ENCODE peak calls at places on chromosomes 13 and 19, in ten cellular contexts. One of them, this sample, is unnamed.

GRCh38 chr19:33329727-33330126 is 27.4 kb upstream of the CEBPA start:
- DNase-seq in C1 segment of cervical spinal cord: no peak
- DNase-seq in activated T-helper 2 cell treated with anti-CD3 and anti-CD28 coated beads, Interferon-gamma antibody, Interleukin-2, Interleukin-4, amounts not matched to agents 10 μg/mL and 5 μg/mL and 100 μg/mL, durations not matched to agents 14 hours and 24 hours and 36 hours: no peak
- DNase-seq in left lung: no peak
- DNase-seq in globus pallidus: no peak
- DNase-seq in GF-D8: peak
- DNase-seq in activated naive CD4-positive, alpha-beta T cell treated with anti-CD3 and anti-CD28 coated beads, Interleukin-2, amount 50 U/mL, for 72 hours: no peak
- DNase-seq in aorta: no peak
- DNase-seq in HS-5: no peak
- DNase-seq in left ventricle myocardium inferior: no peak
- DNase-seq in this sample: no peak

GRCh38 chr13:33740134-33740538 is 77.8 kb upstream of the RFC3 start:
- DNase-seq in C1 segment of cervical spinal cord: no peak
- DNase-seq in activated T-helper 2 cell treated with anti-CD3 and anti-CD28 coated beads, Interferon-gamma antibody, Interleukin-2, Interleukin-4, amounts not matched to agents 10 μg/mL and 5 μg/mL and 100 μg/mL, durations not matched to agents 14 hours and 24 hours and 36 hours: no peak
- DNase-seq in globus pallidus: no peak
- DNase-seq in HS-5: no peak
- DNase-seq in activated naive CD4-positive, alpha-beta T cell treated with anti-CD3 and anti-CD28 coated beads, Interleukin-2, amount 50 U/mL, for 72 hours: no peak
- DNase-seq in left lung: no peak
- DNase-seq in GF-D8: no peak
- DNase-seq in left ventricle myocardium inferior: no peak
- DNase-seq in aorta: no peak
- DNase-seq in this sample: no peak

GRCh38 chr13:77544365-77544764 is 8.9 kb downstream of the SCEL start:
- DNase-seq in C1 segment of cervical spinal cord: peak
- DNase-seq in left lung: no peak
- DNase-seq in left ventricle myocardium inferior: peak
- DNase-seq in aorta: peak
- DNase-seq in activated T-helper 2 cell treated with anti-CD3 and anti-CD28 coated beads, Interferon-gamma antibody, Interleukin-2, Interleukin-4, amounts not matched to agents 10 μg/mL and 5 μg/mL and 100 μg/mL, durations not matched to agents 14 hours and 24 hours and 36 hours: no peak
- DNase-seq in HS-5: no peak
- DNase-seq in GF-D8: no peak
- DNase-seq in activated naive CD4-positive, alpha-beta T cell treated with anti-CD3 and anti-CD28 coated beads, Interleukin-2, amount 50 U/mL, for 72 hours: no peak
- DNase-seq in globus pallidus: peak
- DNase-seq in this sample: peak

GRCh38 chr13:101942038-101942437 is 459.8 kb downstream of the FGF14 start:
- DNase-seq in GF-D8: no peak
- DNase-seq in left lung: no peak
- DNase-seq in activated T-helper 2 cell treated with anti-CD3 and anti-CD28 coated beads, Interferon-gamma antibody, Interleukin-2, Interleukin-4, amounts not matched to agents 10 μg/mL and 5 μg/mL and 100 μg/mL, durations not matched to agents 14 hours and 24 hours and 36 hours: no peak
- DNase-seq in activated naive CD4-positive, alpha-beta T cell treated with anti-CD3 and anti-CD28 coated beads, Interleukin-2, amount 50 U/mL, for 72 hours: no peak
- DNase-seq in HS-5: peak
- DNase-seq in aorta: no peak
- DNase-seq in globus pallidus: peak
- DNase-seq in left ventricle myocardium inferior: no peak
- DNase-seq in C1 segment of cervical spinal cord: no peak
- DNase-seq in this sample: no peak

GRCh38 chr13:41458187-41458938 is 1.0 kb downstream of the RGCC start:
- DNase-seq in HS-5: no peak
- DNase-seq in globus pallidus: no peak
- DNase-seq in GF-D8: peak
- DNase-seq in aorta: peak
- DNase-seq in activated naive CD4-positive, alpha-beta T cell treated with anti-CD3 and anti-CD28 coated beads, Interleukin-2, amount 50 U/mL, for 72 hours: peak
- DNase-seq in C1 segment of cervical spinal cord: peak
- DNase-seq in left ventricle myocardium inferior: peak
- DNase-seq in activated T-helper 2 cell treated with anti-CD3 and anti-CD28 coated beads, Interferon-gamma antibody, Interleukin-2, Interleukin-4, amounts not matched to agents 10 μg/mL and 5 μg/mL and 100 μg/mL, durations not matched to agents 14 hours and 24 hours and 36 hours: peak
- DNase-seq in left lung: peak
- DNase-seq in this sample: peak

GRCh38 chr19:31905980-31906948 is 439.1 kb upstream of the ZNF507 start:
- DNase-seq in aorta: no peak
- DNase-seq in GF-D8: peak
- DNase-seq in left lung: no peak
- DNase-seq in HS-5: no peak
- DNase-seq in globus pallidus: no peak
- DNase-seq in activated T-helper 2 cell treated with anti-CD3 and anti-CD28 coated beads, Interferon-gamma antibody, Interleukin-2, Interleukin-4, amounts not matched to agents 10 μg/mL and 5 μg/mL and 100 μg/mL, durations not matched to agents 14 hours and 24 hours and 36 hours: no peak
- DNase-seq in C1 segment of cervical spinal cord: no peak
- DNase-seq in activated naive CD4-positive, alpha-beta T cell treated with anti-CD3 and anti-CD28 coated beads, Interleukin-2, amount 50 U/mL, for 72 hours: no peak
- DNase-seq in left ventricle myocardium inferior: peak
- DNase-seq in this sample: no peak

GRCh38 chr13:111853766-111854165 is 213.2 kb upstream of the SOX1 start:
- DNase-seq in C1 segment of cervical spinal cord: no peak
- DNase-seq in activated naive CD4-positive, alpha-beta T cell treated with anti-CD3 and anti-CD28 coated beads, Interleukin-2, amount 50 U/mL, for 72 hours: no peak
- DNase-seq in GF-D8: no peak
- DNase-seq in activated T-helper 2 cell treated with anti-CD3 and anti-CD28 coated beads, Interferon-gamma antibody, Interleukin-2, Interleukin-4, amounts not matched to agents 10 μg/mL and 5 μg/mL and 100 μg/mL, durations not matched to agents 14 hours and 24 hours and 36 hours: no peak
- DNase-seq in HS-5: no peak
- DNase-seq in left ventricle myocardium inferior: no peak
- DNase-seq in left lung: peak
- DNase-seq in aorta: no peak
- DNase-seq in globus pallidus: no peak
- DNase-seq in this sample: no peak

GRCh38 chr13:33876716-33877394 is 58.9 kb downstream of the RFC3 start:
- DNase-seq in C1 segment of cervical spinal cord: no peak
- DNase-seq in globus pallidus: no peak
- DNase-seq in activated naive CD4-positive, alpha-beta T cell treated with anti-CD3 and anti-CD28 coated beads, Interleukin-2, amount 50 U/mL, for 72 hours: no peak
- DNase-seq in HS-5: no peak
- DNase-seq in aorta: no peak
- DNase-seq in activated T-helper 2 cell treated with anti-CD3 and anti-CD28 coated beads, Interferon-gamma antibody, Interleukin-2, Interleukin-4, amounts not matched to agents 10 μg/mL and 5 μg/mL and 100 μg/mL, durations not matched to agents 14 hours and 24 hours and 36 hours: no peak
- DNase-seq in left ventricle myocardium inferior: no peak
- DNase-seq in GF-D8: no peak
- DNase-seq in left lung: no peak
- DNase-seq in this sample: no peak

GRCh38 chr13:31468114-31468902 is 268.5 kb downstream of the B3GLCT start:
- DNase-seq in C1 segment of cervical spinal cord: no peak
- DNase-seq in aorta: no peak
- DNase-seq in left lung: no peak
- DNase-seq in GF-D8: no peak
- DNase-seq in activated naive CD4-positive, alpha-beta T cell treated with anti-CD3 and anti-CD28 coated beads, Interleukin-2, amount 50 U/mL, for 72 hours: no peak
- DNase-seq in HS-5: no peak
- DNase-seq in globus pallidus: no peak
- DNase-seq in left ventricle myocardium inferior: no peak
- DNase-seq in activated T-helper 2 cell treated with anti-CD3 and anti-CD28 coated beads, Interferon-gamma antibody, Interleukin-2, Interleukin-4, amounts not matched to agents 10 μg/mL and 5 μg/mL and 100 μg/mL, durations not matched to agents 14 hours and 24 hours and 36 hours: no peak
- DNase-seq in this sample: no peak

GRCh38 chr13:21749410-21749809 is 78.5 kb downstream of the FGF9 start:
- DNase-seq in left lung: no peak
- DNase-seq in left ventricle myocardium inferior: no peak
- DNase-seq in GF-D8: no peak
- DNase-seq in globus pallidus: no peak
- DNase-seq in activated naive CD4-positive, alpha-beta T cell treated with anti-CD3 and anti-CD28 coated beads, Interleukin-2, amount 50 U/mL, for 72 hours: no peak
- DNase-seq in activated T-helper 2 cell treated with anti-CD3 and anti-CD28 coated beads, Interferon-gamma antibody, Interleukin-2, Interleukin-4, amounts not matched to agents 10 μg/mL and 5 μg/mL and 100 μg/mL, durations not matched to agents 14 hours and 24 hours and 36 hours: no peak
- DNase-seq in C1 segment of cervical spinal cord: no peak
- DNase-seq in HS-5: no peak
- DNase-seq in aorta: no peak
- DNase-seq in this sample: no peak

GRCh38 chr13:107866666-107867623 is 348.4 kb downstream of the LIG4 start:
- DNase-seq in left ventricle myocardium inferior: no peak
- DNase-seq in left lung: peak
- DNase-seq in activated naive CD4-positive, alpha-beta T cell treated with anti-CD3 and anti-CD28 coated beads, Interleukin-2, amount 50 U/mL, for 72 hours: no peak
- DNase-seq in GF-D8: no peak
- DNase-seq in activated T-helper 2 cell treated with anti-CD3 and anti-CD28 coated beads, Interferon-gamma antibody, Interleukin-2, Interleukin-4, amounts not matched to agents 10 μg/mL and 5 μg/mL and 100 μg/mL, durations not matched to agents 14 hours and 24 hours and 36 hours: no peak
- DNase-seq in globus pallidus: peak
- DNase-seq in aorta: no peak
- DNase-seq in C1 segment of cervical spinal cord: peak
- DNase-seq in HS-5: no peak
- DNase-seq in this sample: peak

GRCh38 chr19:27972291-27973040 is 1240.5 kb downstream of the UQCRFS1 start:
- DNase-seq in HS-5: no peak
- DNase-seq in left ventricle myocardium inferior: no peak
- DNase-seq in aorta: no peak
- DNase-seq in left lung: no peak
- DNase-seq in globus pallidus: no peak
- DNase-seq in GF-D8: no peak
- DNase-seq in activated T-helper 2 cell treated with anti-CD3 and anti-CD28 coated beads, Interferon-gamma antibody, Interleukin-2, Interleukin-4, amounts not matched to agents 10 μg/mL and 5 μg/mL and 100 μg/mL, durations not matched to agents 14 hours and 24 hours and 36 hours: no peak
- DNase-seq in activated naive CD4-positive, alpha-beta T cell treated with anti-CD3 and anti-CD28 coated beads, Interleukin-2, amount 50 U/mL, for 72 hours: no peak
- DNase-seq in C1 segment of cervical spinal cord: no peak
- DNase-seq in this sample: no peak

This sample was measured in posterior cingulate gyrus.